ENCODE peak calls at places on chromosome 6, in seven cellular contexts. D, L, U, B, Q, Y and Z are unnamed samples. For H3K4me1, the result is how much of the 10 kb centered on the place peaks cover.

GRCh38 chr6:443621-444175 is 52.1 kb downstream of the IRF4 start:
- DNase-seq in D (no peak), L (no peak), U (no peak), B (no peak), Q (no peak), Y (no peak), Z (no peak)

GRCh38 chr6:113586966-113587699 is 270.0 kb upstream of the MARCKS start:
- DNase-seq in D (no peak), L (no peak), U (no peak), B (no peak), Q (no peak), Y (no peak), Z (no peak)

GRCh38 chr6:91681341-91681740 is 1094.5 kb upstream of the MAP3K7 start:
- DNase-seq in D (no peak), L (no peak), U (no peak), B (no peak), Q (no peak), Y (no peak), Z (no peak)

GRCh38 chr6:13517116-13517515 is 29.7 kb upstream of the GFOD1 start:
- DNase-seq in D (no peak), L (no peak), U (peak), B (peak), Q (no peak), Y (no peak), Z (no peak)

GRCh38 chr6:157054531-157054979 is 268.8 kb downstream of the TMEM242 start:
- DNase-seq in D (no peak), L (no peak), U (no peak), B (no peak), Q (no peak), Y (no peak), Z (no peak)

GRCh38 chr6:499617-500016 is 108.1 kb downstream of the IRF4 start:
- DNase-seq in D (no peak), L (no peak), U (no peak), B (no peak), Q (no peak), Y (no peak), Z (no peak)

GRCh38 chr6:7594579-7595125 is 4.7 kb downstream of the SNRNP48 start:
- DNase-seq in D (no peak), L (no peak), U (no peak), B (no peak), Q (no peak), Y (no peak), Z (no peak)

GRCh38 chr6:133774356-133774755 is 114.6 kb upstream of the TCF21 start:
- DNase-seq in D (no peak), L (no peak), U (no peak), B (peak), Q (no peak), Y (peak), Z (no peak)

GRCh38 chr6:92577077-92577719 is 842.2 kb downstream of the EPHA7 start:
- DNase-seq in D (no peak), L (no peak), U (peak), B (peak), Q (no peak), Y (no peak), Z (no peak)

GRCh38 chr6:87210979-87211378 is 55.6 kb downstream of the ZNF292 start:
- DNase-seq in D (no peak), L (no peak), U (no peak), B (no peak), Q (no peak), Y (no peak), Z (no peak)

GRCh38 chr6:163263196-163263595 is 151.3 kb upstream of the QKI start:
- DNase-seq in D (peak), L (no peak), U (no peak), B (no peak), Q (peak), Y (no peak), Z (no peak)

GRCh38 chr6:88301888-88302768 is 136.0 kb upstream of the CNR1 start:
- DNase-seq in D (peak), L (no peak), U (peak), B (no peak), Q (no peak), Y (no peak), Z (no peak)

GRCh38 chr6:39585641-39586040 is 139.6 kb downstream of the KIF6 start:
- DNase-seq in D (no peak), L (no peak), U (no peak), B (no peak), Q (no peak), Y (no peak), Z (no peak)

GRCh38 chr6:121205569-121205968 is 128.7 kb downstream of the TBC1D32 start:
- DNase-seq in D (no peak), L (no peak), U (no peak), B (no peak), Q (no peak), Y (no peak), Z (no peak)

GRCh38 chr6:169250660-169251059 is 3.0 kb downstream of the THBS2 start:
- DNase-seq in D (no peak), L (peak), U (no peak), B (peak), Q (peak), Y (peak), Z (no peak)

DNA sequence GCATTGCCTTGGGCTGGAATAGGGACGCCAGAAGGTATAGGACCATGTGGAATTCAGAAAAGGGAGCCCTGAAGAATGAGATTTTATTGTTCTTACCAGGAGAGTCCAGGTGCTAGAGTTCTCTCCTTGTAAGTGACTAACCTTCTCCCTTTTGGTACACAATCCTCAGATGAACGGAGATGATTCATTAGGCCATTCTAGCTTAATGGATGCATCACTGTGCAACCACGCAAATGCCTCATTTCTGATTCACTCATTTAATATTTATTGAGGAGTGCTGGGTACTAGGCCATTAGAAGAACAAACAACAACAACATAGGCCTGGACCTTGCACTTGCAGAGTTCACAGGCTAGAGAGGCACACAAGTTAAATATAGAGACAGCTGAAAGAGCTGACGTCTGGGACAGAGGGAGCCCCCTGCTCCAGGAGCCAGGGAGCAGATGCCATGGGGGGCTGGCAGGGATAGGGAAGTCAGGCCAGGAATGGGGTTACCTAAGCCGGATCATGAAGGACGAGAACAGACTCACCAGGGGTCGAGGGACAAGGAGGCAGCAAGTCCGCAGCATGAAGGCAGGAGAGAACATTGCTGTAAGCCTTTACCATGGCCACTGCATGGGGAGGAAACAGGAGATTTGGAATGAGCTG is 179.5 kb upstream of the AKAP12 start:
- DNase-seq in D (no peak), L (peak), U (peak), B (peak), Q (no peak), Y (peak), Z (no peak)
- H3K4me1 ChIP-seq in D (under half), L (under half), U (half or more), B (under half), Q (under half), Y (half or more), Z (under half)

DNA sequence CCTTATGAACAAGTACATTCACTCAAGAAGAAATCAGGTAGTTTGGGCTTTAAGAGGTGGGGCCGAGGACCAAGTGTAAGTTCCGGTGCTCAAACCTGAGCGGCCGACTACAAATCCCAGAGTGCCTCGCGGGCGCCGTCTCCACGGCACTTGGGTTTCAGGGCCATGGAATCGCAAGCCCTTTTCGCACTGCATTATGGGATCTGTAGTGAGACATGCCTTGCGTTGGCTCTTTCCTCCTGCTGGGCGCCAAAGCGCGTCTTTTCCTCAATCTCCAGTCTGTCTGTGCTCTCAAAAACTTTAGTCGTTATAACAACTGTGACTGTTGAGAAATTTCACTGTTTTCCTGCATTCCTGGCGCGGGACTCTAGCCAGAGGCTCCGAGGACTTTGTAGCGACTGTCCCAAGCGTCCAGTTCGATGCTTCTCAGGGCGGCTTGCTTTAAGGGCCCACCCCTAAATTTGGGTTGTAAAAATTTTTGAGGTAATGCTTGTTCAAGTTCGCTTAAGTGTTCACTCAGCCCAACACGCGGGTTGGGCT is 408 bp upstream of the FBXO9 start:
- DNase-seq in D (peak), L (peak), U (peak), B (peak), Q (peak), Y (peak), Z (peak)
- TF ChIP-seq POLR2A in D (no peak), L (peak), U (no peak), B (no peak), Q (no peak), Y (no peak), Z (no peak)

GRCh38 chr6:105785412-105785811 is 300.7 kb upstream of the PRDM1 start:
- DNase-seq in D (no peak), L (no peak), U (no peak), B (no peak), Q (peak), Y (no peak), Z (no peak)

GRCh38 chr6:105789935-105790334 is 296.2 kb upstream of the PRDM1 start:
- DNase-seq in D (no peak), L (no peak), U (no peak), B (no peak), Q (no peak), Y (no peak), Z (no peak)

GRCh38 chr6:105786449-105786848 is 299.7 kb upstream of the PRDM1 start:
- DNase-seq in D (no peak), L (no peak), U (no peak), B (no peak), Q (no peak), Y (no peak), Z (no peak)

GRCh38 chr6:105786890-105787655 is 299.1 kb upstream of the PRDM1 start:
- DNase-seq in D (no peak), L (no peak), U (no peak), B (no peak), Q (no peak), Y (no peak), Z (peak)

DNA sequence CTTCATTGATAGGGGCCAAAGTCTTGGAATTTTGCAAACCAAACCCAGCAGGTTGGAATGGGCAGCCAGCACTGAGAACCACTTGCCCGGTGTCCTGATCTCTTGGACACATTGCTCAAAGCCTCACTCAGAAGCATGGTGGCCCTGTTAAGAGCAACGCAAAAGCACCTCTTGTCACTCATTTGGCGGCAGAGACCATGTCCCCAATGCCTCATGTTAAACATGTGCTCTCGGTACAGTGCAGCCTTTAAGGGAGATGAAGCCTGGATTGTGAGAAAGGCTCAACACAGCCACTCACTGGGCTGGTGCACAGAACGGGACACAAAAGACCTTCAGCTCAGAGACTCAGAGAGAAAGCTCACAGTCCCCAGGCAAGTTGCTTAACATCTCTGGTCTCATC is 298.4 kb upstream of the PRDM1 start:
- DNase-seq in D (no peak), L (no peak), U (no peak), B (no peak), Q (no peak), Y (no peak), Z (no peak)
- H3K4me1 ChIP-seq in D (under half), L (under half), U (under half), B (under half), Q (under half), Y (under half), Z (under half)

DNA sequence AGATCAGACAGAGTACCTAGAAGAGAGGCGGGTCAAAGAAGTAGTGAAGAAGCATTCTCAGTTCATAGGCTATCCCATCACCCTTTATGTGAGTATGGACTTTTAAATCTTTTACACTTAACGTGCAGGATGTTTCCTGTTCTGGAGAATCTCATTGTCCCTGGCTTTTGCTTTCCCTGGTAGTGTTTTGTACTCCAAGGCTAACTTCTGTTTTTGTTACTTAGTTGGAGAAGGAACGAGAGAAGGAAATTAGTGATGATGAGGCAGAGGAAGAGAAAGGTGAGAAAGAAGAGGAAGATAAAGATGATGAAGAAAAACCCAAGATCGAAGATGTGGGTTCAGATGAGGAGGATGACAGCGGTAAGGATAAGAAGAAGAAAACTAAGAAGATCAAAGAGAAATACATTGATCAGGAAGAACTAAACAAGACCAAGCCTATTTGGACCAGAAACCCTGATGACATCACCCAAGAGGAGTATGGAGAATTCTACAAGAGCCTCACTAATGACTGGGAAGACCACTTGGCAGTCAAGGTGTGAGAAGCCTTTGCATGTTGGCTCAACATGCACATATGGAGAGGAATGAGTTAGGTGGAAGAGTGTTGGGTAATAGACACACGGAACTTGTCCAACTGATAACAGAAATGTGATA is 3.3 kb downstream of the HSP90AB1 start:
- DNase-seq in D (no peak), L (no peak), U (no peak), B (no peak), Q (no peak), Y (no peak), Z (no peak)
- TF ChIP-seq POLR2A in D (no peak), L (no peak), U (no peak), B (no peak), Q (no peak), Y (no peak), Z (no peak)

GRCh38 chr6:47484616-47485015 is 7.0 kb downstream of the CD2AP start:
- DNase-seq in D (no peak), L (no peak), U (no peak), B (peak), Q (no peak), Y (no peak), Z (no peak)
- H3K4me1 ChIP-seq in D (under half), L (under half), U (half or more), B (under half), Q (under half), Y (half or more), Z (half or more)

GRCh38 chr6:167338551-167339117 is 13.7 kb downstream of the TTLL2 start:
- DNase-seq in D (no peak), L (no peak), U (no peak), B (no peak), Q (no peak), Y (no peak), Z (no peak)

GRCh38 chr6:167336818-167337217 is 11.9 kb downstream of the TTLL2 start:
- DNase-seq in D (no peak), L (no peak), U (no peak), B (no peak), Q (no peak), Y (no peak), Z (no peak)

GRCh38 chr6:167341038-167341613 is 16.2 kb downstream of the TTLL2 start:
- DNase-seq in D (no peak), L (no peak), U (no peak), B (no peak), Q (no peak), Y (no peak), Z (no peak)

GRCh38 chr6:167337675-167338449 is 13.0 kb downstream of the TTLL2 start:
- DNase-seq in D (no peak), L (no peak), U (no peak), B (no peak), Q (no peak), Y (no peak), Z (no peak)

GRCh38 chr6:167337231-167337630 is 12.3 kb downstream of the TTLL2 start:
- DNase-seq in D (no peak), L (no peak), U (no peak), B (no peak), Q (no peak), Y (no peak), Z (no peak)
- TF ChIP-seq POLR2A in D (no peak), L (no peak), U (no peak), B (no peak), Q (no peak), Y (no peak), Z (no peak)

DNA sequence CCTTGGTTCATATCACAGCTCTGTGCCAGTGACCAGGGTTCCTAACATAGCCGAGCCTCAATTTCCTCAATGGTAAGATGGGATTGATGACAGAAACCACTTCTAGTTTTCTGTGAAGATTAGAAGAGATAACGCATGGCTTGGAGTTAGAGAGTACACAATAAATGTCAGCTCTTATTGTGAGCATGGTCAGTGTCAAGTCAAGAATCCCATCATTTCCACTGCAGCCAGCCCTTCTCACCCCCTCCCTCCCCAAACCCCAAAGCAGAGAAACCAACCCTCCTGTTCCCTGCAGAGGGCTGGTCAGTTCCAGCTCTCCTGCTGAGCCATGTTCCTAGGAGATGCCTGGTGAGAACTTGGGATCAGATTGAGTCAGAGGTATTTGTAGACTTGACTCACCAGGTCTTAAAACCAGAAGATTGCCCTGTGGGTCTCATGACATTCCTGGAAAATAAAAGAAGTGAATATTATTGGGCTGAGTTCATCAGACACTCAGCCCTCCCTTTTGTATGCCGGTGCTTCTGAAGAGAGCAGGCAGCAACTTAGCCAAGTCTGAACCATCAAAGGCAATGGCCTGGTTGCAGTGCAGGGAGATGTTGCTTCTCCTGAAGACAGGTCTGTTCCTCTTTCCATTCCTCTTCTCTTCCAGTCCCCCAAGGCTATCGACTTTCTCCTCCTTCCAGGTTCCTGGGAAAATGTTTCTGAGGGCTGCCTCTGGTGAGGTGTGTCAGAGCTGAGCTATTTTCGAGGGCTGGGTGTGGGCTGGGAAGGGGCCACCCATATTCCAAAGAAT is 278.1 kb upstream of the SUPT3H start:
- DNase-seq in D (no peak), L (no peak), U (no peak), B (peak), Q (no peak), Y (peak), Z (no peak)
- H3K4me1 ChIP-seq in D (under half), L (under half), U (under half), B (under half), Q (under half), Y (under half), Z (under half)

GRCh38 chr6:69146385-69146784 is 511.3 kb downstream of the ADGRB3 start:
- DNase-seq in D (no peak), L (no peak), U (no peak), B (no peak), Q (no peak), Y (no peak), Z (no peak)

GRCh38 chr6:69145062-69145461 is 510.0 kb downstream of the ADGRB3 start:
- DNase-seq in D (no peak), L (no peak), U (no peak), B (no peak), Q (no peak), Y (no peak), Z (no peak)
- TF ChIP-seq POLR2A in D (no peak), L (no peak), U (no peak), B (no peak), Q (no peak), Y (no peak), Z (no peak)